ENCODE peak calls at places on chromosomes 3 and 15, in ten cellular contexts. D is left lung, W is tibial nerve, O is GM10248, Y is IMR-90, N is foreskin fibroblast, U is kidney epithelial cell, L is body of pancreas, K is brain microvascular endothelial cell, S is retinal pigment epithelial cell. M is an unnamed sample.

GRCh38 chr3:79467721-79468120 is 300.1 kb downstream of the ROBO1 start:
- DNase-seq in Y (no peak), N (peak; percentile 22), O (no peak), S (no peak), L (no peak), D (no peak), U (peak; percentile 39), W (no peak), K (peak; percentile 6), M (no peak)

GRCh38 chr3:120025520-120025919 is 68.7 kb downstream of the GSK3B start:
- DNase-seq in Y (peak; percentile 29), W (no peak), U (peak; percentile 7), N (no peak), D (no peak), K (no peak), O (no peak), L (no peak), S (no peak), M (no peak)

GRCh38 chr3:158313344-158313927 is 203.5 kb downstream of the RSRC1 start:
- DNase-seq in O (peak; percentile 27), S (no peak), U (no peak), W (no peak), K (peak; percentile 27), D (no peak), N (peak; percentile 61), L (no peak), Y (peak; percentile 7), M (peak; percentile 25)

GRCh38 chr3:36991923-36992805 is 767 bp downstream of the EPM2AIP1 start:
- DNase-seq in L (peak; percentile 21), O (no peak), Y (peak; percentile 74), N (peak; percentile 69), S (peak; percentile 17), K (peak; percentile 54), U (peak; percentile 7), W (no peak), D (no peak), M (peak; percentile 58)

GRCh38 chr3:106161236-106161635 is 292.4 kb upstream of the CBLB start:
- DNase-seq in Y (no peak), L (no peak), U (no peak), K (no peak), N (no peak), W (no peak), D (no peak), S (no peak), O (no peak), M (no peak)

GRCh38 chr3:108219336-108219735 is 2.9 kb downstream of the IFT57 start:
- DNase-seq in L (no peak), W (no peak), O (peak; percentile 20), N (no peak), U (no peak), Y (no peak), D (no peak), K (no peak), S (no peak), M (no peak)

GRCh38 chr3:153980252-153980590 is 141.0 kb upstream of the ARHGEF26 start:
- DNase-seq in N (no peak), D (no peak), L (no peak), Y (no peak), S (peak; percentile 28), O (no peak), U (peak; percentile 18), W (no peak), K (no peak), M (no peak)

GRCh38 chr15:69489101-69489571 is 36.5 kb downstream of the RPLP1 start:
- DNase-seq in O (no peak), L (no peak), K (no peak), U (no peak), D (no peak), N (no peak), S (no peak), Y (no peak), W (no peak), M (no peak)

GRCh38 chr3:45330500-45331295 is 57.7 kb upstream of the LARS2 start:
- DNase-seq in D (no peak), K (no peak), N (no peak), S (no peak), U (no peak), O (no peak), W (no peak), Y (no peak), L (no peak), M (no peak)

DNA sequence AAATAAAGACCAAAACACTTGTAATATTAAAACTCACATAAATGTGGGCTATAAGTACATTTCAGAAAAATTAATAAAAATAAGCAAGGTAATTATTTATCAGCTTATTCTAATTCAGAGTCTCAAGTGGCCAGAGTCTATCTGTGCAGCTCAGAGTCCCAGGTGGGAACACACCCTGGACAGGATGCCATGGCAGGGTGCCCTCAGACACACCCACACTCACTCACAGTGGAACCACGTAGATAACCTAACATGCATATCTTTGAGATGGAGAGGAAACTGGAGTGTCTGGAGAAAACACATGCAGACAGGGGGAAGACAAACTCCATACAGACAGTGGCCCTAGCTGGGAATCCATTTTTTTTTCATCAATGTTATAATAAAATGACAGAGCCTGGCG is 37.2 kb downstream of the FSIP1 start:
- DNase-seq in K (no peak), N (no peak), L (no peak), Y (no peak), O (no peak), D (no peak), U (no peak), S (no peak), W (no peak), M (no peak)
- TF ChIP-seq CTCF in K (no peak), N (no peak), L (no peak), Y (no peak), O (no peak), D (no peak), U (no peak), S (no peak), W (no peak), M (no peak)

DNA sequence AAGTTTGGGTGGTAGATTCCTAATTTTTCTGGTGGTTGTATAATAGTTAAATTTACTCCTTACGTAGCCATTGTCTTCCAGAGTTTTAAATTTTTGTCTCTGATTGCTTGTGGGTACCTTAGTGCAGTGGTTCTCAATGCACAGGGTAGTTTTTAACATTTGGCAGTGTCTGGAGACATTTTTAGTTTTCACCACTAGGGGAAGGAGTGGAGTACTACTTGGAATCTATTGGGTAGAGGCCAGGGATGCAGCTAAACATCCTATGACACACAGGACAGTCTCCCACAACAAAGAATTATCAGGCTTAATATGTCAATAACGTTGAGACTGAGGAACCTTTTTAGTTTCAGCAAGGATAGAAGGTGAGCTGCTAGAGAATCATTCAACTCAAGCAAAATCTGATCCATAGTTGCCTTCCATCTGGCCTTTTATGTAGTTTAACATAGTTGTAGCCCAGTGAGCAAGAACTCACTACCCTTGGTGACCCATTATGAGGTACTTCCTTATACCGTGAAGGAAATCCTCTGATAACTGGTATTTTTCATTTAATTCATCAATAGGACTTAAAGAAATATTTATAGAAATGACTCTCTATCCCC is 8.6 kb upstream of the STX19 start:
- DNase-seq in N (peak; percentile 54), S (no peak), K (peak; percentile 44), D (no peak), O (peak; percentile 18), Y (peak; percentile 62), L (no peak), W (no peak), U (no peak), M (peak; percentile 67)
- TF ChIP-seq CTCF in N (peak; percentile 58), S (peak; percentile 48), K (peak; percentile 60), D (peak; percentile 37), O (peak; percentile 31), Y (peak; percentile 47), L (peak; percentile 25), W (peak; percentile 14), U (peak; percentile 50), M (peak; percentile 84)

DNA sequence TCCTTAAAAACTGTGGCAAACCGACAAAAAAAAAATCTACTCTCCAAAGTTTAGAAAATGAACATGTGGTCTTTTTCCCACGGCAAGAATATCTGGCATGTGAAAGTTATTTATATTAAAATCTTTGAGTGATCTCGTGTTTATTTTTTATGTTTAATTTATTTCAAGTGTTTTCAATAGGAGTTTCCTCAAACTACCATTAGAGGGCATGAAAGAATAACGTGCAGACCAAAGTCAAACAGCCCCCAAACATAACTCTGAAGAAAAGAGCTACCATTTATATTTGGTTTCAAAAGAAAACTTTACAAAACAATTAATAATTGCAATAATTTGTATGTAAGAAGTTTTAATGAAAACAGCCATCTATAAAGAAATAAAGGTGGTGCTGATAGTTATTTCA is 286.3 kb downstream of the ZIC4 start:
- DNase-seq in L (no peak), K (no peak), S (no peak), Y (peak; percentile 45), U (no peak), N (peak; percentile 54), W (no peak), D (no peak), O (no peak), M (peak; percentile 13)
- TF ChIP-seq CTCF in L (peak; percentile 30), K (peak; percentile 56), S (peak; percentile 64), Y (peak; percentile 61), U (peak; percentile 31), N (peak; percentile 51), W (no peak), D (no peak), O (peak; percentile 19), M (peak; percentile 83)

GRCh38 chr15:32956006-32956405 is 238.2 kb downstream of the GREM1 start:
- DNase-seq in L (no peak), D (no peak), U (no peak), N (peak; percentile 90), Y (peak; percentile 95), K (peak; percentile 84), W (no peak), S (no peak), O (peak; percentile 40), M (peak; percentile 70)
- TF ChIP-seq CTCF in L (no peak), D (peak; percentile 17), U (peak; percentile 61), N (peak; percentile 70), Y (peak; percentile 79), K (peak; percentile 82), W (no peak), S (peak; percentile 78), O (peak; percentile 36), M (peak; percentile 83)

DNA sequence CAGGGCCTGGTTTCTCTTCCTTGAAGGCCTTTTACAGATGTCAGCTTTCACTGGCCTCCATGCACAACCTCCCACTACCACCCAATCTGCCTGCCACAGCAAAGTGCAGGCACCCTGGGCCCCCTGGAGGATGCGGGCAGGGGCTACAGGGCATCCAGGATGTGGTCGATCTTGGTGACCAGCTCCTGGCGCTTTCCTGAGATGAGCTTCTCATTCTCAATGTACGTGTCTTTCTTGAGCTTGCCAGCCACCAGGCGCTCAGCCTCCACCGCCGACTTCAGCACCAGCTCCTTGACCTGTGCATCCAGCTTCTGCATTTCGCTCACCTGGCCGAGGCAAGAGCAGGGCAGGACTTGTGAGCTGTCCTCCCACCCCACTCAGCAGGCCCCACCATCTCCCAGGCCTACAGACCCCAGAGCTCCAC is 30.3 kb downstream of the RPN1 start:
- DNase-seq in Y (no peak), S (no peak), N (no peak), U (no peak), L (no peak), K (no peak), O (no peak), W (no peak), D (no peak), M (no peak)
- TF ChIP-seq CTCF in Y (peak; percentile 13), S (peak; percentile 14), N (no peak), U (peak; percentile 9), L (no peak), K (peak; percentile 31), O (no peak), W (no peak), D (no peak), M (peak; percentile 48)

GRCh38 chr15:80405970-80406369 is 1.8 kb downstream of the ARNT2 start:
- DNase-seq in D (no peak), W (no peak), S (no peak), Y (no peak), K (no peak), N (no peak), L (no peak), O (no peak), U (no peak), M (no peak)
- TF ChIP-seq CTCF in D (no peak), W (no peak), S (no peak), Y (no peak), K (no peak), N (no peak), L (no peak), O (no peak), U (no peak), M (no peak)